ENCODE peak calls at places on chromosomes 2 and 18, in five cellular contexts. T is ACHN, L is left colon, Q is SJSA1, F is Calu3. W is an unnamed sample.
A peak's percentile ranks its signal among the peaks of the same experiment; 100 is the strongest.

GRCh38 chr2:39837856-39838453 is 58.9 kb upstream of the THUMPD2 start:
- DNase-seq in T (peak; percentile 46), L (peak; percentile 22), Q (no peak), F (peak; percentile 55), W (no peak)

GRCh38 chr18:58043452-58044369 is at the start of gene NEDD4L:
- DNase-seq in T (peak; percentile 81), L (peak; percentile 89), Q (peak; percentile 82), F (peak; percentile 93), W (peak; percentile 27)

GRCh38 chr18:73352546-73352945 is 484.8 kb upstream of the NETO1 start:
- DNase-seq in T (no peak), L (no peak), Q (no peak), F (no peak), W (peak; percentile 29)

GRCh38 chr2:42224422-42225067 is 55.4 kb downstream of the EML4 start:
- DNase-seq in T (no peak), L (no peak), Q (no peak), F (no peak), W (no peak)

GRCh38 chr2:3754280-3754679 is 50.9 kb downstream of the DCDC2C start:
- DNase-seq in T (no peak), L (no peak), Q (no peak), F (no peak), W (no peak)

GRCh38 chr2:156473445-156473844 is 37.3 kb downstream of the GPD2 start:
- DNase-seq in T (no peak), L (no peak), Q (peak; percentile 39), F (no peak), W (no peak)

GRCh38 chr2:39938035-39938835 is 159.2 kb upstream of the THUMPD2 start:
- DNase-seq in T (no peak), L (no peak), Q (peak; percentile 27), F (no peak), W (no peak)

GRCh38 chr2:172427990-172428840 is 829 bp downstream of the ITGA6 start:
- DNase-seq in T (peak; percentile 55), L (peak; percentile 80), Q (peak; percentile 32), F (peak; percentile 66), W (no peak)

GRCh38 chr2:64770781-64771334 is 117.1 kb upstream of the SERTAD2 start:
- DNase-seq in T (peak; percentile 52), L (peak; percentile 37), Q (no peak), F (no peak), W (no peak)

GRCh38 chr2:100972452-100972851 is 29.6 kb upstream of the RPL31 start:
- DNase-seq in T (no peak), L (no peak), Q (no peak), F (no peak), W (no peak)

GRCh38 chr2:72036595-72036994 is 111.1 kb downstream of the CYP26B1 start:
- DNase-seq in T (no peak), L (no peak), Q (no peak), F (no peak), W (no peak)

GRCh38 chr2:233053928-233054774 is 6.0 kb upstream of the INPP5D start:
- DNase-seq in T (peak; percentile 60), L (peak; percentile 81), Q (peak; percentile 37), F (peak; percentile 83), W (no peak)

GRCh38 chr2:144431384-144431783 is 88.5 kb downstream of the ZEB2 start:
- DNase-seq in T (no peak), L (no peak), Q (no peak), F (no peak), W (no peak)

GRCh38 chr2:74008761-74009395 is 24.2 kb downstream of the TET3 start:
- DNase-seq in T (no peak), L (no peak), Q (no peak), F (no peak), W (no peak)

GRCh38 chr2:205273627-205274026 is 408.7 kb upstream of the NRP2 start:
- DNase-seq in T (no peak), L (no peak), Q (no peak), F (peak; percentile 13), W (no peak)

GRCh38 chr18:57433492-57434176 is 1.5 kb upstream of the ONECUT2 start:
- DNase-seq in T (no peak), L (no peak), Q (no peak), F (peak; percentile 43), W (no peak)

GRCh38 chr18:57443716-57444115 is 8.5 kb downstream of the ONECUT2 start:
- DNase-seq in T (no peak), L (no peak), Q (no peak), F (no peak), W (no peak)

GRCh38 chr18:13237641-13238040 is 19.1 kb downstream of the LDLRAD4 start:
- DNase-seq in T (no peak), L (no peak), Q (no peak), F (no peak), W (no peak)

GRCh38 chr2:96359310-96359709 is 23.7 kb downstream of the NCAPH start:
- DNase-seq in T (peak; percentile 46), L (peak; percentile 39), Q (no peak), F (peak; percentile 50), W (no peak)

GRCh38 chr18:63897072-63897471 is 9.6 kb downstream of the SERPINB2 start:
- DNase-seq in T (no peak), L (no peak), Q (no peak), F (no peak), W (no peak)

GRCh38 chr18:2337552-2338141 is 233.7 kb downstream of the METTL4 start:
- DNase-seq in T (peak; percentile 45), L (peak; percentile 51), Q (no peak), F (peak; percentile 47), W (no peak)

GRCh38 chr2:29139152-29139551 is 23.9 kb downstream of the CLIP4 start:
- DNase-seq in T (no peak), L (no peak), Q (no peak), F (no peak), W (no peak)

GRCh38 chr2:33210626-33211025 is 263.9 kb downstream of the LTBP1 start:
- DNase-seq in T (peak; percentile 78), L (no peak), Q (peak; percentile 65), F (peak; percentile 36), W (peak; percentile 74)

GRCh38 chr2:55158111-55158814 is 73.8 kb downstream of the CLHC1 start:
- DNase-seq in T (no peak), L (no peak), Q (no peak), F (peak; percentile 24), W (no peak)

GRCh38 chr2:240224676-240225075 is 84.2 kb upstream of the OTOS start:
- DNase-seq in T (peak; percentile 63), L (no peak), Q (no peak), F (no peak), W (no peak)

GRCh38 chr2:158013791-158014190 is 87.9 kb upstream of the UPP2 start:
- DNase-seq in T (no peak), L (no peak), Q (no peak), F (no peak), W (no peak)